ENCODE peak calls at places on chromosome 14, in five cellular contexts. I, A, L, N and Q are unnamed samples.

GRCh38 chr14:57865450-57866198 is at the start of gene SLC35F4:
- DNase-seq in I (no peak), A (peak; percentile 64), L (no peak), N (peak; percentile 82), Q (peak; percentile 85)

GRCh38 chr14:50882932-50883826 is 11.3 kb downstream of the ABHD12B start:
- DNase-seq in I (no peak), A (no peak), L (no peak), N (no peak), Q (no peak)

GRCh38 chr14:32542507-32542906 is 213.4 kb downstream of the AKAP6 start:
- DNase-seq in I (no peak), A (no peak), L (no peak), N (no peak), Q (no peak)

GRCh38 chr14:61247935-61248334 is 33.2 kb downstream of the TMEM30B start:
- DNase-seq in I (peak; percentile 91), A (no peak), L (no peak), N (no peak), Q (no peak)

GRCh38 chr14:89534896-89535615 is 118.0 kb upstream of the FOXN3 start:
- DNase-seq in I (peak; percentile 72), A (no peak), L (no peak), N (no peak), Q (no peak)

GRCh38 chr14:104985675-104986486 is at the start of gene CLBA1:
- DNase-seq in I (peak; percentile 87), A (no peak), L (peak; percentile 90), N (peak; percentile 84), Q (peak; percentile 91)

GRCh38 chr14:32200368-32201195 is 1.3 kb upstream of the RNU6-7 start:
- DNase-seq in I (no peak), A (no peak), L (no peak), N (no peak), Q (no peak)

GRCh38 chr14:76995279-76996035 is 33.1 kb downstream of the IRF2BPL start:
- DNase-seq in I (no peak), A (no peak), L (no peak), N (no peak), Q (no peak)

GRCh38 chr14:70203686-70204085 is 14.9 kb upstream of the SLC8A3 start:
- DNase-seq in I (no peak), A (no peak), L (no peak), N (no peak), Q (no peak)

GRCh38 chr14:26897186-26897585 is 299.4 kb upstream of the NOVA1 start:
- DNase-seq in I (no peak), A (no peak), L (no peak), N (no peak), Q (no peak)

GRCh38 chr14:36665887-36666415 is 4.3 kb downstream of the PAX9 start:
- DNase-seq in I (no peak), A (no peak), L (no peak), N (no peak), Q (peak; percentile 33)

GRCh38 chr14:45891417-45892080 is 638.5 kb upstream of the MIS18BP1 start:
- DNase-seq in I (no peak), A (peak; percentile 13), L (no peak), N (peak; percentile 8), Q (peak; percentile 7)

GRCh38 chr14:51596473-51596870 is 55.2 kb upstream of the FRMD6 start:
- DNase-seq in I (no peak), A (no peak), L (no peak), N (no peak), Q (no peak)

GRCh38 chr14:77051101-77051500 is 22.6 kb upstream of the IRF2BPL start:
- DNase-seq in I (no peak), A (no peak), L (no peak), N (no peak), Q (no peak)

GRCh38 chr14:51593397-51593796 is 58.3 kb upstream of the FRMD6 start:
- DNase-seq in I (no peak), A (no peak), L (peak; percentile 46), N (no peak), Q (no peak)

GRCh38 chr14:32938719-32939253 is at the start of gene NPAS3:
- DNase-seq in I (no peak), A (no peak), L (no peak), N (no peak), Q (no peak)

GRCh38 chr14:52044791-52045522 is 23.9 kb downstream of the NID2 start:
- DNase-seq in I (peak; percentile 95), A (no peak), L (peak; percentile 90), N (no peak), Q (no peak)

GRCh38 chr14:98185036-98185435 is 1087.0 kb downstream of the BCL11B start:
- DNase-seq in I (no peak), A (no peak), L (no peak), N (no peak), Q (no peak)

GRCh38 chr14:51139221-51139681 is 44.3 kb upstream of the TRIM9 start:
- DNase-seq in I (no peak), A (no peak), L (no peak), N (no peak), Q (no peak)

GRCh38 chr14:98769326-98769725 is 502.7 kb downstream of the BCL11B start:
- DNase-seq in I (no peak), A (no peak), L (no peak), N (no peak), Q (peak; percentile 18)

GRCh38 chr14:96627386-96627785 is 125.2 kb downstream of the PAPOLA start:
- DNase-seq in I (no peak), A (no peak), L (no peak), N (no peak), Q (no peak)

GRCh38 chr14:23537351-23538048 is 14.1 kb downstream of the ZFHX2 start:
- DNase-seq in I (peak; percentile 30), A (peak; percentile 88), L (no peak), N (no peak), Q (peak; percentile 92)

GRCh38 chr14:77979666-77980351 is 179.9 kb downstream of the ADCK1 start:
- DNase-seq in I (no peak), A (no peak), L (no peak), N (no peak), Q (peak; percentile 77)

GRCh38 chr14:69059658-69060648 is 80.9 kb upstream of the ACTN1 start:
- DNase-seq in I (peak; percentile 99), A (no peak), L (peak; percentile 100), N (no peak), Q (peak; percentile 56)

GRCh38 chr14:89903340-89903965 is 51.1 kb downstream of the EFCAB11 start:
- DNase-seq in I (no peak), A (no peak), L (no peak), N (no peak), Q (no peak)

GRCh38 chr14:55416866-55417265 is 5.2 kb upstream of the ATG14 start:
- DNase-seq in I (no peak), A (no peak), L (peak; percentile 18), N (peak; percentile 18), Q (peak; percentile 49)

GRCh38 chr14:92754956-92755355 is 6.5 kb upstream of the LGMN start:
- DNase-seq in I (no peak), A (no peak), L (no peak), N (no peak), Q (no peak)

GRCh38 chr14:101047326-101047725 is 143.8 kb upstream of the RTL1 start:
- DNase-seq in I (no peak), A (no peak), L (no peak), N (no peak), Q (no peak)

GRCh38 chr14:74571901-74572828 is 39.9 kb downstream of the LTBP2 start:
- DNase-seq in I (peak; percentile 100), A (no peak), L (peak; percentile 100), N (no peak), Q (no peak)

GRCh38 chr14:64442300-64442988 is 22.9 kb upstream of the AKAP5 start:
- DNase-seq in I (no peak), A (no peak), L (no peak), N (no peak), Q (no peak)

GRCh38 chr14:64434528-64434927 is 30.8 kb upstream of the AKAP5 start:
- DNase-seq in I (peak; percentile 40), A (no peak), L (peak; percentile 43), N (no peak), Q (no peak)

GRCh38 chr14:64440494-64440893 is 24.8 kb upstream of the AKAP5 start:
- DNase-seq in I (peak; percentile 36), A (no peak), L (no peak), N (no peak), Q (no peak)

GRCh38 chr14:64438181-64438839 is 27.0 kb upstream of the AKAP5 start:
- DNase-seq in I (peak; percentile 87), A (no peak), L (peak; percentile 77), N (no peak), Q (peak; percentile 28)

GRCh38 chr14:64439141-64439540 is 26.2 kb upstream of the AKAP5 start:
- DNase-seq in I (no peak), A (no peak), L (no peak), N (no peak), Q (no peak)
- H3K9ac ChIP-seq in I (peak overlapping the region; percentile 27), A (no peak overlapping the region), L (no peak overlapping the region), N (no peak overlapping the region), Q (no peak overlapping the region)

GRCh38 chr14:38930022-38930421 is 173.0 kb downstream of the SEC23A start:
- DNase-seq in I (no peak), A (no peak), L (no peak), N (no peak), Q (no peak)
- H3K23ac ChIP-seq in I (no peak overlapping the region), A (no peak overlapping the region), L (no peak overlapping the region), N (no peak overlapping the region), Q (no peak overlapping the region)

DNA sequence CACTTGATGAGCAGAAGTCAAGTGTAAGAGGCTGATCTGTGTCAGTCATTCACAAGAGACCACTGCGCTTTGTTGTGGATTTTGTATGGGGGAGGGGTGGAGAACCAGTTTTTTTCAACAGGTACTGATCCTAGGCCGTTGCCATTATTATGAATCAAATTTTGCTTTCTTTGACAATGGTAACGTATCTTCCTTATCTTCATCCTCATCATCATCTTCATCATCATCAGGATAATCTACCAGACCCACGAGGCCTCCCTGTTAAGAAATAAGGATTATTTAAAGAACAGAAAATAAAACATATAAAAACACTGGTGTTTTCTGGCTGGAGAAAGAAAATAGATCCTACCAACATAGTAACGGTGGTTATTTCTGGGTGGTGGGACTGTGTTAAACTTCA is 41.0 kb upstream of the CCDC88C start:
- DNase-seq in I (no peak), A (no peak), L (no peak), N (no peak), Q (no peak)
- H3K36me3 ChIP-seq in I (peaks cover 41% of the 10 kb centered on the region), A (peaks cover 58% of the 10 kb centered on the region), L (peaks cover 99% of the 10 kb centered on the region), N (peaks cover 15% of the 10 kb centered on the region), Q (peaks cover 3% of the 10 kb centered on the region)

DNA sequence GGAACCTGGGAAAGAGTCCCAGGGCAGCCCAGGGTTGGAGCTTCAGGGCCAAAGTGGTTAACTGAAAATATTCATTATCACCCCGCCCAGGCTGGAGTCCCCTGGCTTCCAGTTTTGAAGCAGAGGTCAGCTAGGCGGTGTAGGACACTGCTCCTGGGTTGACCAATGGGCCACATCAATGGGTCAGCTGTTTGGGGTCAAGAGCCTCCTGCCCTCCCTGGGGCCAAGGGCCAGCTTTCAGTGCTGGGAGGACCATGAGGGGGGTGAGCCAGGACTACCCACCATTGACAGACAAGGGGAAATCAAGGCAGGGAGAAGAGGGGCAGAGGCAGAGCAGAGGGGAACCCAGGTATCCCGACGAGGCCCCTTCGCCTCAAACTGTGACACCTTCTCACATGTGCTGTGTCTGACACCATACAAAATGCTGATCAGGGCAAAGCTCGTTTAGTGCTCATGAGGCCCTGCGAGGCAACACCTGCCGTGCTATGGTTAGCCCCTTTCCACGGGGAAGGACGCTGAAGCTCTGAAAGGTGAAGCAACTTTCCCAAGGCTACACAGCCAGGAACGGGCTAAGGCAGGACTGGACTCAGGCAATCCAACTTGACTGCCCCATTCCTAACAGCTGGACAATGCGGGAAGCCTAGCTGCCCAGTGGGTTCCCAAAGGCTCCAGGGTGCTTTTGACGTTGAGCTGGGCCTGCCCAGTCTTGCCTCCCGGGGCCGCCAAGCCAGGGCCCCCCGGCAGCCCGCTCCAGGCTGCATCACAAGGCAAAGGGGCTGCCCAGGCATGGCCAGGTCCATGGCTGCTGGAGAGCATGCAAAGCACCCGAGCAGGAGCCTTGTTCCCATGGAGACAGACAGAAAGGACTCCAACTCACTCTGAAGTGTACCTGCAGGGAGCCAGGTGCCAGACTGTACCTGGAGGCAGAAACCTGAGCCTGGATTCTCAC is 2.0 kb downstream of the SYNE3 start:
- DNase-seq in I (no peak), A (no peak), L (no peak), N (no peak), Q (peak; percentile 92)
- H3K9ac ChIP-seq in I (no peak overlapping the region), A (no peak overlapping the region), L (peak overlapping the region; percentile 87), N (no peak overlapping the region), Q (no peak overlapping the region)